ENCODE peak calls at places on chromosomes 3 and 15, in four cellular contexts. H is Caki2, P is SK-N-SH, O is AG08396. B is an unnamed sample.

GRCh38 chr15:65870889-65871533 is 1.7 kb downstream of the RAB11A start:
- DNase-seq in H (peak), P (peak), O (peak), B (no peak)

GRCh38 chr15:35750051-35750450 is 204.1 kb upstream of the DPH6 start:
- DNase-seq in O (no peak), H (no peak), P (no peak), B (no peak)

GRCh38 chr15:28786521-28786920 is 61.9 kb downstream of the GOLGA6L7 start:
- DNase-seq in P (no peak), O (no peak), H (no peak), B (no peak)

GRCh38 chr15:63474810-63475316 is 29.5 kb upstream of the USP3 start:
- DNase-seq in H (peak), P (no peak), O (no peak), B (no peak)

GRCh38 chr3:129461022-129461421 is 21.0 kb downstream of the IFT122 start:
- DNase-seq in O (peak), H (no peak), P (no peak), B (no peak)

GRCh38 chr3:125681146-125681545 is 85.8 kb upstream of the OSBPL11 start:
- DNase-seq in H (no peak), O (no peak), P (no peak), B (no peak)

GRCh38 chr3:52438104-52438376 is 6.9 kb downstream of the SEMA3G start:
- DNase-seq in H (no peak), P (no peak), O (no peak), B (no peak)

GRCh38 chr15:98321916-98322315 is 326.4 kb upstream of the IGF1R start:
- DNase-seq in O (no peak), H (peak), P (no peak), B (no peak)

GRCh38 chr3:15758297-15758696 is 39.5 kb downstream of the ANKRD28 start:
- DNase-seq in O (no peak), P (no peak), H (no peak), B (no peak)

GRCh38 chr3:172065967-172066762 is 26.8 kb downstream of the FNDC3B start:
- DNase-seq in P (no peak), O (no peak), H (peak), B (no peak)

GRCh38 chr3:190382082-190382481 is 5.9 kb upstream of the CLDN16 start:
- DNase-seq in O (no peak), H (peak), P (no peak), B (no peak)

GRCh38 chr3:116037954-116038911 is 407.1 kb downstream of the LSAMP start:
- DNase-seq in H (no peak), O (no peak), P (no peak), B (no peak)

GRCh38 chr3:133119146-133119545 is 81.0 kb downstream of the TMEM108 start:
- DNase-seq in P (no peak), H (no peak), O (no peak), B (no peak)

GRCh38 chr3:4504340-4505261 is 11.5 kb downstream of the ITPR1 start:
- DNase-seq in O (no peak), H (no peak), P (peak), B (no peak)

GRCh38 chr3:172449468-172450149 is 1.4 kb upstream of the GHSR start:
- DNase-seq in O (peak), H (peak), P (peak), B (no peak)

GRCh38 chr15:71221417-71221816 is 106.1 kb downstream of the THSD4 start:
- DNase-seq in H (no peak), P (no peak), O (no peak), B (no peak)

GRCh38 chr3:126267169-126267975 is 87.0 kb upstream of the ALDH1L1 start:
- DNase-seq in P (peak), O (peak), H (peak), B (peak)

GRCh38 chr3:31382856-31383255 is 149.9 kb upstream of the STT3B start:
- DNase-seq in P (no peak), O (no peak), H (no peak), B (no peak)

GRCh38 chr15:100721758-100722550 is 119.6 kb downstream of the ASB7 start:
- DNase-seq in H (peak), P (no peak), O (peak), B (no peak)

GRCh38 chr15:57213783-57214366 is 162.4 kb upstream of the CGNL1 start:
- DNase-seq in P (peak), O (no peak), H (peak), B (no peak)

GRCh38 chr3:54065140-54065539 is 57.2 kb upstream of the CACNA2D3 start:
- DNase-seq in O (no peak), P (no peak), H (peak), B (no peak)

GRCh38 chr3:176463610-176464009 is 733.7 kb downstream of the TBL1XR1 start:
- DNase-seq in O (no peak), P (no peak), H (no peak), B (no peak)

GRCh38 chr3:50095352-50095998 is 6.8 kb downstream of the RBM5 start:
- DNase-seq in P (no peak), O (peak), H (no peak), B (no peak)

GRCh38 chr15:49864251-49864650 is 243.4 kb downstream of the DTWD1 start:
- DNase-seq in P (no peak), O (no peak), H (no peak), B (no peak)

B was measured in substantia nigra.